ENCODE peak calls at places on chromosome 9, in nine cellular contexts. W is body of pancreas, E is uterus, X is testis, I is IMR-90, L is upper lobe of left lung, T is A549, F is stomach, H is esophagus squamous epithelium. Y is an unnamed sample.

GRCh38 chr9:89359636-89360315 is 41.5 kb downstream of the SECISBP2 start:
- DNase-seq in W (peak; percentile 5), E (no peak), X (peak; percentile 11), I (peak; percentile 7), L (no peak), T (no peak), F (no peak), H (no peak), Y (no peak)

GRCh38 chr9:37575921-37576721 is at the start of gene FBXO10:
- DNase-seq in W (peak; percentile 72), E (peak; percentile 52), X (peak; percentile 78), I (peak; percentile 77), L (peak; percentile 74), T (peak; percentile 69), F (peak; percentile 67), H (no peak), Y (peak; percentile 88)

GRCh38 chr9:129617167-129617566 is 3.7 kb downstream of the C9orf50 start:
- DNase-seq in W (no peak), E (no peak), X (no peak), I (peak; percentile 86), L (no peak), T (peak; percentile 72), F (no peak), H (no peak), Y (no peak)

GRCh38 chr9:79700607-79701330 is 129.0 kb downstream of the TLE4 start:
- DNase-seq in W (no peak), E (no peak), X (no peak), I (peak; percentile 21), L (no peak), T (no peak), F (no peak), H (no peak), Y (no peak)

GRCh38 chr9:108125541-108125940 is 636.0 kb upstream of the KLF4 start:
- DNase-seq in W (no peak), E (no peak), X (no peak), I (no peak), L (no peak), T (no peak), F (no peak), H (no peak), Y (no peak)

GRCh38 chr9:88990721-88991065 is 575 bp upstream of the S1PR3 start:
- DNase-seq in W (no peak), E (no peak), X (no peak), I (no peak), L (no peak), T (peak; percentile 17), F (no peak), H (no peak), Y (no peak)

GRCh38 chr9:35942286-35942685 is 15.7 kb downstream of the OR2S2 start:
- DNase-seq in W (no peak), E (no peak), X (no peak), I (no peak), L (no peak), T (no peak), F (no peak), H (no peak), Y (no peak)

GRCh38 chr9:81682797-81683196 is 6.5 kb downstream of the TLE1 start:
- DNase-seq in W (no peak), E (no peak), X (no peak), I (no peak), L (peak; percentile 31), T (no peak), F (peak; percentile 81), H (no peak), Y (no peak)

GRCh38 chr9:113427629-113428028 is 17.1 kb downstream of the C9orf43 start:
- DNase-seq in W (no peak), E (no peak), X (no peak), I (peak; percentile 49), L (no peak), T (no peak), F (no peak), H (no peak), Y (no peak)

GRCh38 chr9:96187108-96187695 is 114.8 kb downstream of the HSD17B3 start:
- DNase-seq in W (no peak), E (no peak), X (peak; percentile 25), I (no peak), L (no peak), T (no peak), F (peak; percentile 77), H (no peak), Y (no peak)

GRCh38 chr9:83706703-83707517 is 848 bp downstream of the UBQLN1 start:
- DNase-seq in W (peak; percentile 48), E (peak; percentile 22), X (peak; percentile 49), I (peak; percentile 19), L (peak; percentile 29), T (no peak), F (peak; percentile 34), H (no peak), Y (peak; percentile 71)

DNA sequence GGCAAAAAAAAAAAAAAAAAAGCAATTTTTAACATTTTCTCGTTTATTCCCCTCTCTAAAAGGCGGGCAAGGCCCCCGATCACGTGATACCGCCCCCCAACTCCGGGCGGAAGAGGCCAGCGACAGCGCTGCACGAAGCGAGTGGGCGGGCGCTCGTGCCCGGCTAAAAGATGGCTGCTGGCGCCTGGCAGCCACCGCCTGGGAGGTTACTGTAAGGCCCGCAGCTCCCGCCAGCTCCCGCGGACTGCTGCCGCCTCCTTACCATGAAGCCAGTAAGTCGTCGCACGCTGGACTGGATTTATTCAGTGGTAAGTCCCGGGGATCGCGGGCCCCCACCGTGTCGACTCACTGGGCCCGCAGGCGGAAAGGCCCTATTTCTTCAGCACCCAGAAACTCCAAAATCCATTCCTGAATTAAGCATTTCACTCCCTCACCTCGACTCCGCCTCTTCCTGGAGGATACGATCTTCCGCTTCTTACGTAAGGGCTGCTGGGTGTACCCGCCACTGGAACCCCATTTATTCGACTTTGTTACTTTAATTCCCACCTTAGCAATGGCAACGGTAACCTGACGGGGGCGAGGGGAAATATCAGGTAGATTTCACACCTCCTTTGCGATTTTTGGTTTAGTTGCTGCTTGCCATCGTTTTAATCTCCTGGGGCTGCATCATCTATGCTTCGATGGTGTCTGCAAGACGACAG is at the start of the genes SMIM27 and TOPORS:
- DNase-seq in W (peak; percentile 89), E (peak; percentile 89), X (peak; percentile 94), I (peak; percentile 88), L (peak; percentile 88), T (peak; percentile 90), F (peak; percentile 92), H (peak; percentile 59), Y (peak; percentile 96)
- H3K4me1 ChIP-seq in W (peaks cover 18% of the 10 kb centered on the region), E (no peaks in the 10 kb centered on the region), X (peaks cover 20% of the 10 kb centered on the region), I (no peaks in the 10 kb centered on the region), L (peaks cover 25% of the 10 kb centered on the region), T (peaks cover 17% of the 10 kb centered on the region), F (peaks cover 38% of the 10 kb centered on the region), H (peaks cover 12% of the 10 kb centered on the region), Y (peaks cover 23% of the 10 kb centered on the region)

GRCh38 chr9:100784755-100785154 is 206.9 kb downstream of the CAVIN4 start:
- DNase-seq in W (no peak), E (no peak), X (no peak), I (no peak), L (no peak), T (no peak), F (no peak), H (no peak), Y (no peak)

GRCh38 chr9:100785946-100786345 is 208.1 kb downstream of the CAVIN4 start:
- DNase-seq in W (no peak), E (no peak), X (no peak), I (no peak), L (no peak), T (no peak), F (no peak), H (no peak), Y (no peak)
- H3K9me3 ChIP-seq in W (no peaks in the 10 kb centered on the region), E (no peaks in the 10 kb centered on the region), X (no peaks in the 10 kb centered on the region), I (no peaks in the 10 kb centered on the region), L (no peaks in the 10 kb centered on the region), T (no peaks in the 10 kb centered on the region), F (no peaks in the 10 kb centered on the region), H (peaks cover 7% of the 10 kb centered on the region), Y (no peaks in the 10 kb centered on the region)

GRCh38 chr9:693460-694390 is 147.8 kb upstream of the DMRT1 start:
- DNase-seq in W (no peak), E (peak; percentile 84), X (peak; percentile 66), I (peak; percentile 86), L (no peak), T (no peak), F (no peak), H (no peak), Y (peak; percentile 93)
- TF ChIP-seq POLR2A in W (no peak), E (peak; percentile 21), X (no peak), I (peak; percentile 69), L (no peak), T (no peak), F (no peak), H (no peak), Y (no peak)

GRCh38 chr9:133421615-133422542 is at the start of gene ADAMTS13:
- DNase-seq in W (no peak), E (no peak), X (no peak), I (peak; percentile 15), L (no peak), T (peak; percentile 58), F (no peak), H (no peak), Y (no peak)

GRCh38 chr9:133419005-133419404 is 1.2 kb upstream of the REXO4 start:
- DNase-seq in W (no peak), E (no peak), X (no peak), I (no peak), L (no peak), T (no peak), F (no peak), H (no peak), Y (no peak)

GRCh38 chr9:133420392-133420827 is 1.8 kb upstream of the ADAMTS13 start:
- DNase-seq in W (no peak), E (no peak), X (no peak), I (no peak), L (no peak), T (no peak), F (no peak), H (no peak), Y (no peak)

GRCh38 chr9:133415107-133415506 is 2.7 kb downstream of the REXO4 start:
- DNase-seq in W (no peak), E (no peak), X (no peak), I (no peak), L (no peak), T (no peak), F (no peak), H (no peak), Y (no peak)

DNA sequence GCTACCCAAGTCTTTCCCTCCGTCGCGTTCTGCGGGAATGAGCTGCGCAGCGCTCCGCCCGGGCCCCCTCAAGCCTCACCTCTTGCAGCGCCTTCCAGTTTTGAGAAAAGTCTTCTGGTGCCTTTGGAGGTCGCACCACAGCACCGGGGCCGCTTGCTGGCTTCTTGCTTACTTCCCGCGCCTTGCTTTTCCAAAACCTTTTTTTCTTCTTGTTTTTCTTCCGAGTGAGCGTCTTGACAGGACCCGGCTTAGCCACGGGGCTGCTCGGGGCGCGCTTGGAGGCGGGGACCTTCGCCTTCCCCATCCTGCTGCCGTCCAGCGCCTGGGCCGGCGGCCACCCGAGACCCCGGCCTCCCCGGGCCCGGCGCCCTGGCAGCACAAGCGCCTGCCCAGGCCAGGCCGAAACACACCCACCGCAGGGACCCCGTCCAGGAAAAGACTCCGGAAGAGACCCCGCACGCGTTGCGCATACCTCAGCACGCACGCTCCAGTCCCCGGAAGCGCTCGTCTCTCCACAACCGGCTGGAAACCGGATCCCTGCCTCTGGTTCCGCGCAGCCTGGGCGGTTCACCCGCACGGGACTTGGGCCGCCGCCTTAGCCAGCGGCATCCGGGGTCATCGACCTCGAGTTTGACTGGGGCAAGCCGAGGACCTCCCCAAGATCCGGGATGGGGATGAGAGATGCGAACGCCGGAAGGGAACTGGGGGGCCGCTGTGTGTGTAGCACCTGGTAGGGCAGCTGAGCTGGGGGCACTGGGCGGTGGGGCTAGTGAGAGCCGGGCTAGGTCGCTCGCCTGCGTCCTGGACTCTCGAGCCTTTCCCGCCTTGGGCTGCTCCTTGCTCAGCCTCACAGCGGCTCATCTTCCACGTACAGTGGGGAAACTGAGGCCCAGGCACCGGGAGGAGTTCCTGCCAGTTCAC is at the start of gene REXO4:
- DNase-seq in W (peak; percentile 77), E (peak; percentile 78), X (peak; percentile 80), I (peak; percentile 85), L (peak; percentile 77), T (peak; percentile 73), F (peak; percentile 83), H (no peak), Y (peak; percentile 90)
- H3K4me1 ChIP-seq in W (peaks cover 32% of the 10 kb centered on the region), E (no peaks in the 10 kb centered on the region), X (peaks cover 10% of the 10 kb centered on the region), I (peaks cover 6% of the 10 kb centered on the region), L (peaks cover 23% of the 10 kb centered on the region), T (peaks cover 14% of the 10 kb centered on the region), F (peaks cover 82% of the 10 kb centered on the region), H (peaks cover 9% of the 10 kb centered on the region), Y (peaks cover 31% of the 10 kb centered on the region)

Y was measured in sigmoid colon.